ENCODE peak calls at places on chromosome 5, in ten cellular contexts. E is bronchial epithelial cell, O is cardiac muscle cell, Q is uterus, K is coronary artery, F is astrocyte of the spinal cord, J is mucosa of descending colon, U is psoas muscle, P is suprapubic skin, D is dorsolateral prefrontal cortex. Y is an unnamed sample.

GRCh38 chr5:40834391-40834848 is 602 bp downstream of the RPL37 start:
- DNase-seq in F (peak; percentile 35), Q (no peak), U (no peak), O (peak; percentile 52), P (no peak), K (no peak), D (no peak), J (no peak), E (peak; percentile 18), Y (no peak)

GRCh38 chr5:134551891-134552290 is 26.4 kb downstream of the JADE2 start:
- DNase-seq in J (no peak), E (peak; percentile 56), U (no peak), F (peak; percentile 24), Q (no peak), D (no peak), P (no peak), O (no peak), K (no peak), Y (no peak)

GRCh38 chr5:88778736-88779135 is 104.2 kb downstream of the MEF2C start:
- DNase-seq in D (peak; percentile 77), Q (no peak), O (no peak), U (no peak), P (no peak), J (no peak), K (peak; percentile 77), E (no peak), F (no peak), Y (no peak)

GRCh38 chr5:100900142-100900795 is 2.8 kb downstream of the ST8SIA4 start:
- DNase-seq in E (peak; percentile 33), O (peak; percentile 5), U (peak; percentile 27), J (peak; percentile 58), Q (no peak), P (peak; percentile 59), K (no peak), D (peak; percentile 43), F (peak; percentile 70), Y (no peak)

GRCh38 chr5:42720242-42720641 is 36.4 kb upstream of the CCDC152 start:
- DNase-seq in F (no peak), E (no peak), J (no peak), K (no peak), Q (no peak), P (no peak), D (no peak), O (no peak), U (no peak), Y (no peak)

GRCh38 chr5:96855041-96855872 is 21.0 kb upstream of the ERAP2 start:
- DNase-seq in D (no peak), J (no peak), F (peak; percentile 50), P (no peak), E (peak; percentile 50), O (no peak), K (no peak), Q (no peak), U (no peak), Y (no peak)

GRCh38 chr5:82975812-82976211 is 101.4 kb downstream of the TMEM167A start:
- DNase-seq in K (no peak), Q (no peak), O (no peak), E (peak; percentile 86), J (no peak), P (no peak), F (no peak), U (no peak), D (no peak), Y (no peak)

GRCh38 chr5:34555699-34556513 is 100.2 kb upstream of the RAI14 start:
- DNase-seq in Q (no peak), K (no peak), U (no peak), E (peak; percentile 72), D (no peak), F (no peak), O (no peak), P (no peak), J (no peak), Y (no peak)

GRCh38 chr5:43073597-43074546 is 33.8 kb upstream of the ANXA2R start:
- DNase-seq in P (no peak), J (no peak), F (no peak), O (peak; percentile 52), Q (no peak), K (no peak), D (no peak), E (peak; percentile 39), U (no peak), Y (no peak)

GRCh38 chr5:177470759-177471536 is 2.5 kb downstream of the DBN1 start:
- DNase-seq in J (no peak), P (no peak), F (peak; percentile 39), D (no peak), U (no peak), K (no peak), E (peak; percentile 64), Q (peak; percentile 13), O (no peak), Y (no peak)

GRCh38 chr5:167633931-167634341 is 657.5 kb upstream of the WWC1 start:
- DNase-seq in F (peak; percentile 97), J (no peak), K (no peak), D (no peak), O (no peak), E (peak; percentile 80), P (no peak), U (no peak), Q (no peak), Y (no peak)

DNA sequence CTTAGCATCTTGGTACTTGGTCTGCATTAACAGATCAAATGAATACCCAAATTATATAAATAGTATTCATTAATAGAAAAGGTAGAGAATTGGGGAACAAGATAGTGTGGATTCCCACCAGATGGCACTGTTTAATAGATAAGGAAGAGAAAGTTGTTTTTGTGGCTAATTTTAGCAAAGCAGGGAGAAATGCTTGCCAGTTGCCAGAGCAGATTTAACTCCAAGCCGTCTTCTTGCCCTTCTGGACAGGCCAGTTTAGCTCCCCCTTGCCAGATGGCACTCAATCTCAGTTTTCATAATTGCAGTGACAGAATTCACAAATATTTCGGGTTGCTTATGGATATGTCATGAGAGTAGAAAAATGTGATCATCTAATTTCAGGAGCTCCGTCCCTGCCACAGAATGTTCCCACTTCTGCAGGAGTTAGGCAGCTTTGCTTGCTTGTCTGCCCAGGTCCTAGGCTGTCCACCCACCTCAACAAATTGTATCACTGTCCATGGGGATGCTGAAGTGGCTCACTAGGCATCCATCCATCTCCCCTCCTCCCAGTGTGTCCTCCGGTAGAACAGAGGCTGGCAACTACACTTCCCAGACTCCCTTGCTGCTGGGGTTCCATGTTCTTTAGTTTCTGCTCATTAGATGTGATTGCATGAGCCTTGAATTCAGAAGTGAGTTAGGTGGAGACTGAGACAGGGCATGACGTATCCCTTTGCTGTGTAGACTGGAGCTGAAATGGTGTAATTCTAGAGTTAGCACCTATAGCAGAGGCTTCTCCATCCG is 11.8 kb upstream of the HEXB start:
- DNase-seq in P (no peak), D (peak; percentile 59), E (peak; percentile 54), O (peak; percentile 21), J (no peak), Q (no peak), U (no peak), K (no peak), F (peak; percentile 58), Y (peak; percentile 43)
- TF ChIP-seq CTCF in P (no peak), D (peak; percentile 53), E (peak; percentile 29), O (peak; percentile 36), J (peak; percentile 8), Q (peak; percentile 45), U (peak; percentile 55), K (peak; percentile 36), F (peak; percentile 53), Y (peak; percentile 52)

GRCh38 chr5:72558383-72558782 is 51.2 kb upstream of the ZNF366 start:
- DNase-seq in K (no peak), F (no peak), D (no peak), O (no peak), U (no peak), E (no peak), J (no peak), P (no peak), Q (no peak), Y (no peak)

GRCh38 chr5:72555871-72556270 is 48.7 kb upstream of the ZNF366 start:
- DNase-seq in Q (no peak), P (no peak), U (no peak), O (peak; percentile 31), J (no peak), E (no peak), D (no peak), F (no peak), K (no peak), Y (no peak)

GRCh38 chr5:72556351-72557146 is 49.3 kb upstream of the ZNF366 start:
- DNase-seq in K (no peak), P (peak; percentile 81), O (peak; percentile 65), J (peak; percentile 69), Q (peak; percentile 66), D (peak; percentile 56), F (peak; percentile 64), E (peak; percentile 50), U (peak; percentile 72), Y (no peak)

GRCh38 chr5:72557576-72558336 is 50.5 kb upstream of the ZNF366 start:
- DNase-seq in Q (no peak), D (no peak), P (no peak), U (no peak), O (no peak), J (no peak), E (no peak), K (no peak), F (no peak), Y (no peak)

DNA sequence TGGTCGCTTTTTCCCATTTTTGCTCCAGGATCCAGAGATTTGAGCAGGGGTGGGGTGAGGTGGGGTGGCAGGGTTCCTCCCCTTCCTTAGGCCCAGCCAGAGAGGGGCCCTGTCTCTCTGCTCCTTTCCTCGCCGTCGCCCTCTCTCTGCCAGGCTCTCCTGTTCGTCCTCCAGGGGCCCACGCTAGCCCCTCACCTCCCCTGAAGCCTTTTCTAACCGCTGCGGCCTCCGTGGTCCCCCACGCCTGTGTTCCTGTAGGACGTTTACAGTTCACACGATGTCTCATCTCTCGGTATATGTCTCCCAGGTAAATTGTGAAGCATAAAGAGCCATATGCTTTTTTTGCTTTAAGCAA is 49.9 kb upstream of the ZNF366 start:
- DNase-seq in F (no peak), P (no peak), Q (no peak), U (no peak), D (no peak), K (no peak), J (no peak), O (no peak), E (no peak), Y (no peak)
- H3K4me3 ChIP-seq in F (no peak overlapping the region), P (peak overlapping the region; percentile 37), Q (peak overlapping the region; percentile 11), U (peak overlapping the region; percentile 62), D (peak overlapping the region; percentile 32), K (peak overlapping the region; percentile 68), J (no peak overlapping the region), O (no peak overlapping the region), E (peak overlapping the region; percentile 36), Y (no peak overlapping the region)

DNA sequence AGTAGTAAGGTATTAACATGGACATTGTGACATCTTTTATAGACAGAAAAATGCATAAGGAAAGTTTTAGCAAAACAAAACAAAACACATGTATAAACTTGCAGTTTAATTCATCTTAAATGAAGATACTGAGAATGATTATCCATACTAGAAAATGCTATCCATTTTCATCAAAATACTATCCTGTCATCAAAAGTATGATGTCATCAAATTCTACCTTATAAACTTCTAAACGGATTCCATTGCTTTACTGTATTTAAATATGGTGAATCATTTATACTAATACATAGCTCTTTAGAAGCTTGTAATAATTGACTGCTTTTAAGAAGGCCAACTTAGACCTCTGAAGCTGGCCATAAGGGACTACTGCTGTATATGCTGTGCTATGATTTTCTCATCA is 221.0 kb downstream of the EDIL3 start:
- DNase-seq in K (no peak), Q (no peak), J (no peak), D (no peak), F (no peak), U (no peak), O (no peak), E (no peak), P (no peak), Y (no peak)
- TF ChIP-seq CTCF in K (no peak), Q (no peak), J (no peak), D (no peak), F (no peak), U (no peak), O (no peak), E (no peak), P (no peak), Y (no peak)

GRCh38 chr5:143094087-143094511 is 309.4 kb downstream of the NR3C1 start:
- DNase-seq in K (no peak), P (no peak), O (peak; percentile 39), U (no peak), F (peak; percentile 7), D (no peak), J (no peak), E (peak; percentile 58), Q (no peak), Y (no peak)
- H3K4me3 ChIP-seq in K (peak overlapping the region; percentile 60), P (no peak overlapping the region), O (no peak overlapping the region), U (no peak overlapping the region), F (peak overlapping the region; percentile 4), D (no peak overlapping the region), J (no peak overlapping the region), E (no peak overlapping the region), Q (no peak overlapping the region), Y (no peak overlapping the region)

Y was measured in LNCaP clone FGC.